ENCODE peak calls at places on chromosomes 3 and 15, in six cellular contexts. R, D, F, V, X and L are unnamed samples.

GRCh38 chr3:38655708-38656300 is 6.3 kb upstream of the SCN5A start:
- DNase-seq in D (peak), V (no peak), F (no peak), X (no peak), R (no peak), L (peak)

GRCh38 chr15:85073556-85074194 is 92.0 kb downstream of the PDE8A start:
- DNase-seq in F (no peak), V (no peak), D (peak), X (no peak), R (no peak), L (peak)

GRCh38 chr3:159472611-159473010 is 516.0 kb upstream of the IL12A start:
- DNase-seq in X (no peak), D (no peak), V (no peak), F (no peak), R (no peak), L (no peak)

GRCh38 chr3:110473405-110473804 is 598.2 kb upstream of the NECTIN3 start:
- DNase-seq in V (no peak), X (no peak), D (no peak), F (no peak), R (no peak), L (no peak)

GRCh38 chr15:56456229-56456628 is 8.7 kb downstream of the MNS1 start:
- DNase-seq in X (no peak), D (no peak), F (no peak), R (no peak), V (no peak), L (no peak)

GRCh38 chr3:67381667-67382272 is 272.6 kb downstream of the SUCLG2 start:
- DNase-seq in F (no peak), X (peak), D (peak), V (no peak), R (no peak), L (no peak)

GRCh38 chr3:70996082-70996481 is 587.4 kb downstream of the FOXP1 start:
- DNase-seq in D (no peak), X (no peak), F (no peak), V (no peak), R (no peak), L (no peak)

GRCh38 chr3:66037330-66037985 is 1.3 kb downstream of the MAGI1 start:
- DNase-seq in R (no peak), F (peak), D (peak), V (no peak), X (peak), L (no peak)

GRCh38 chr3:18238721-18239331 is 186.3 kb downstream of the SATB1 start:
- DNase-seq in V (no peak), R (no peak), D (no peak), X (no peak), F (no peak), L (no peak)

GRCh38 chr3:87856126-87856525 is 202.7 kb downstream of the CGGBP1 start:
- DNase-seq in F (no peak), R (no peak), X (peak), V (no peak), D (no peak), L (no peak)

GRCh38 chr3:195591220-195591619 is 7.5 kb upstream of the APOD start:
- DNase-seq in F (no peak), D (no peak), X (no peak), R (no peak), V (no peak), L (no peak)

GRCh38 chr3:105747056-105747455 is 121.8 kb downstream of the CBLB start:
- DNase-seq in R (no peak), V (no peak), X (peak), F (no peak), D (peak), L (no peak)

GRCh38 chr15:57370929-57371328 is 5.4 kb upstream of the CGNL1 start:
- DNase-seq in X (no peak), F (no peak), D (no peak), R (no peak), V (no peak), L (no peak)

GRCh38 chr3:17025594-17026139 is 140.9 kb downstream of the PLCL2 start:
- DNase-seq in X (no peak), F (no peak), R (no peak), D (no peak), V (no peak), L (no peak)

GRCh38 chr15:79834496-79834895 is 62.3 kb downstream of the MTHFS start:
- DNase-seq in V (no peak), X (no peak), F (no peak), D (no peak), R (no peak), L (no peak)

GRCh38 chr15:101121511-101122090 is 130.2 kb downstream of the CHSY1 start:
- DNase-seq in D (peak), R (peak), X (peak), V (no peak), F (peak), L (no peak)

GRCh38 chr3:124941729-124942128 is 7.2 kb upstream of the MUC13 start:
- DNase-seq in V (no peak), X (no peak), R (no peak), D (no peak), F (no peak), L (no peak)

GRCh38 chr3:64666171-64666581 is 21.6 kb downstream of the ADAMTS9 start:
- DNase-seq in V (no peak), R (no peak), F (no peak), D (no peak), X (peak), L (no peak)

GRCh38 chr3:69082805-69083204 is 1.9 kb upstream of the ARL6IP5 start:
- DNase-seq in R (peak), X (peak), V (peak), F (no peak), D (peak), L (peak)

GRCh38 chr3:32443471-32443870 is 51.8 kb downstream of the CMTM7 start:
- DNase-seq in F (no peak), X (peak), R (peak), V (no peak), D (peak), L (no peak)

GRCh38 chr3:14876942-14877341 is 58.2 kb downstream of the FGD5 start:
- DNase-seq in X (peak), F (peak), V (no peak), R (peak), D (no peak), L (peak)

GRCh38 chr15:51051776-51052175 is 42.9 kb downstream of the TNFAIP8L3 start:
- DNase-seq in X (peak), V (no peak), D (no peak), R (peak), F (no peak), L (no peak)

GRCh38 chr3:40827942-40828688 is 303.4 kb downstream of the ZNF621 start:
- DNase-seq in V (no peak), D (peak), F (no peak), R (no peak), X (no peak), L (no peak)

GRCh38 chr3:167691366-167691765 is 37.6 kb upstream of the WDR49 start:
- DNase-seq in X (no peak), V (no peak), D (no peak), F (no peak), R (no peak), L (no peak)

GRCh38 chr3:64595253-64595694 is 92.5 kb downstream of the ADAMTS9 start:
- DNase-seq in V (no peak), X (peak), D (peak), R (peak), F (peak), L (no peak)

GRCh38 chr15:41493205-41493901 is at the start of gene ITPKA:
- DNase-seq in V (peak), R (no peak), X (peak), D (peak), F (peak), L (peak)

GRCh38 chr3:186929186-186929585 is 1.1 kb upstream of the ST6GAL1 start:
- DNase-seq in X (no peak), R (no peak), D (no peak), F (no peak), V (no peak), L (no peak)

GRCh38 chr15:48966595-48967301 is 3.0 kb upstream of the SHC4 start:
- DNase-seq in R (no peak), F (no peak), D (peak), V (no peak), X (no peak), L (no peak)

GRCh38 chr15:100521907-100522306 is 6.8 kb downstream of the CERS3 start:
- DNase-seq in V (no peak), D (no peak), F (no peak), R (no peak), X (no peak), L (no peak)

GRCh38 chr3:151319613-151320012 is 3.0 kb upstream of the GPR87 start:
- DNase-seq in D (no peak), R (no peak), V (no peak), F (no peak), X (peak), L (no peak)

GRCh38 chr15:98760112-98760826 is 111.9 kb downstream of the IGF1R start:
- DNase-seq in X (peak), F (no peak), D (no peak), R (no peak), V (no peak), L (no peak)

GRCh38 chr3:97957617-97958311 is 14.5 kb downstream of the RIOX2 start:
- DNase-seq in V (no peak), D (peak), R (no peak), X (no peak), F (no peak), L (no peak)

GRCh38 chr3:177944228-177944661 is 592.0 kb upstream of the KCNMB2 start:
- DNase-seq in R (no peak), D (no peak), F (no peak), X (no peak), V (no peak), L (no peak)

GRCh38 chr3:159832024-159832423 is 156.6 kb upstream of the IL12A start:
- DNase-seq in R (no peak), X (no peak), F (no peak), D (no peak), V (no peak), L (no peak)

GRCh38 chr15:34855397-34855796 is 60.0 kb upstream of the ACTC1 start:
- DNase-seq in R (peak), F (no peak), X (peak), V (no peak), D (peak), L (no peak)